ENCODE peak calls at places on chromosomes 6 and 20, in five cellular contexts. Z, T, J, O and G are unnamed samples.

GRCh38 chr20:25011831-25012241 is 19.3 kb upstream of the APMAP start:
- DNase-seq in Z (no peak), T (no peak), J (no peak), O (no peak), G (no peak)

GRCh38 chr20:63522091-63522868 is 1.7 kb downstream of the PPDPF start:
- DNase-seq in Z (peak; percentile 22), T (no peak), J (peak; percentile 9), O (no peak), G (no peak)

GRCh38 chr20:56511926-56512325 is 12.6 kb upstream of the FAM209A start:
- DNase-seq in Z (no peak), T (no peak), J (no peak), O (no peak), G (no peak)

GRCh38 chr20:631091-631490 is 21.0 kb upstream of the TCF15 start:
- DNase-seq in Z (no peak), T (no peak), J (no peak), O (no peak), G (no peak)

GRCh38 chr6:135535989-135536414 is 38.5 kb upstream of the AHI1 start:
- DNase-seq in Z (peak; percentile 37), T (peak; percentile 55), J (no peak), O (no peak), G (peak; percentile 52)

GRCh38 chr6:41257369-41258195 is 28.9 kb downstream of the TREM1 start:
- DNase-seq in Z (no peak), T (no peak), J (no peak), O (peak; percentile 34), G (no peak)

GRCh38 chr6:112400282-112400681 is 53.2 kb downstream of the RFPL4B start:
- DNase-seq in Z (no peak), T (no peak), J (no peak), O (no peak), G (no peak)

GRCh38 chr6:45478235-45478634 is 100.5 kb upstream of the SUPT3H start:
- DNase-seq in Z (no peak), T (peak; percentile 43), J (no peak), O (no peak), G (no peak)

GRCh38 chr6:145814035-145814500 is 527 bp downstream of the FBXO30 start:
- DNase-seq in Z (peak; percentile 34), T (peak; percentile 7), J (no peak), O (peak; percentile 35), G (peak; percentile 68)

GRCh38 chr6:53854843-53855567 is 60.2 kb downstream of the LRRC1 start:
- DNase-seq in Z (no peak), T (no peak), J (no peak), O (no peak), G (no peak)